ENCODE peak calls at places on chromosomes 5 and 9, in eight cellular contexts. I is HCT116; K is CD8-positive, alpha-beta memory T cell; W is aorta; D is IMR-90; T is psoas muscle; N is body of pancreas; G is cardiac muscle cell. R is an unnamed sample.

GRCh38 chr5:57805732-57806131 is 323.1 kb upstream of the ACTBL2 start:
- DNase-seq in I (no peak), K (no peak), W (no peak), D (peak; percentile 83), T (no peak), N (no peak), G (no peak), R (no peak)

GRCh38 chr9:137511758-137512463 is 38.3 kb downstream of the PNPLA7 start:
- DNase-seq in I (no peak), K (no peak), W (no peak), D (no peak), T (no peak), N (no peak), G (no peak), R (no peak)

GRCh38 chr5:10227396-10227795 is 22.3 kb downstream of the ATPSCKMT start:
- DNase-seq in I (no peak), K (no peak), W (no peak), D (peak; percentile 79), T (no peak), N (no peak), G (no peak), R (no peak)

GRCh38 chr5:109078448-109078847 is 330.8 kb downstream of the FER start:
- DNase-seq in I (no peak), K (no peak), W (no peak), D (no peak), T (no peak), N (no peak), G (no peak), R (no peak)

GRCh38 chr5:61949680-61950435 is 356.1 kb upstream of the KIF2A start:
- DNase-seq in I (no peak), K (no peak), W (no peak), D (no peak), T (no peak), N (no peak), G (no peak), R (no peak)

GRCh38 chr5:179819296-179820126 is 1.2 kb upstream of the SQSTM1 start:
- DNase-seq in I (no peak), K (no peak), W (peak; percentile 89), D (peak; percentile 77), T (peak; percentile 91), N (peak; percentile 79), G (peak; percentile 44), R (no peak)

GRCh38 chr5:179278119-179278518 is 67.1 kb downstream of the ADAMTS2 start:
- DNase-seq in I (no peak), K (no peak), W (no peak), D (peak; percentile 23), T (no peak), N (no peak), G (no peak), R (no peak)

GRCh38 chr5:1204693-1205242 is 3.4 kb downstream of the SLC6A19 start:
- DNase-seq in I (peak; percentile 6), K (no peak), W (peak; percentile 65), D (peak; percentile 38), T (no peak), N (peak; percentile 87), G (peak; percentile 59), R (no peak)

GRCh38 chr9:111622626-111623025 is 8.5 kb upstream of the DNAJC25 start:
- DNase-seq in I (no peak), K (no peak), W (no peak), D (peak; percentile 83), T (peak; percentile 49), N (peak; percentile 60), G (no peak), R (no peak)

GRCh38 chr5:1007221-1007680 is 1.4 kb upstream of the NKD2 start:
- DNase-seq in I (no peak), K (no peak), W (peak; percentile 45), D (no peak), T (no peak), N (no peak), G (no peak), R (no peak)

GRCh38 chr9:133366435-133366834 is 9.4 kb downstream of the SURF4 start:
- DNase-seq in I (no peak), K (no peak), W (no peak), D (no peak), T (no peak), N (no peak), G (no peak), R (no peak)

GRCh38 chr5:65485405-65485804 is 3.7 kb upstream of the ADAMTS6 start:
- DNase-seq in I (no peak), K (no peak), W (no peak), D (no peak), T (no peak), N (no peak), G (no peak), R (no peak)

GRCh38 chr5:134637106-134637721 is 4.6 kb upstream of the SAR1B start:
- DNase-seq in I (no peak), K (no peak), W (no peak), D (no peak), T (no peak), N (no peak), G (no peak), R (no peak)

GRCh38 chr5:77850536-77851228 is 74.5 kb upstream of the TBCA start:
- DNase-seq in I (no peak), K (no peak), W (no peak), D (no peak), T (no peak), N (no peak), G (no peak), R (no peak)

GRCh38 chr9:132753593-132753880 is 83.3 kb downstream of the GTF3C4 start:
- DNase-seq in I (no peak), K (no peak), W (peak; percentile 24), D (no peak), T (no peak), N (no peak), G (no peak), R (no peak)

GRCh38 chr5:180343846-180344327 is 9.2 kb downstream of the GFPT2 start:
- DNase-seq in I (no peak), K (no peak), W (peak; percentile 69), D (no peak), T (peak; percentile 70), N (peak; percentile 27), G (no peak), R (no peak)

GRCh38 chr5:134003957-134004625 is 684 bp downstream of the VDAC1 start:
- DNase-seq in I (no peak), K (no peak), W (peak; percentile 92), D (peak; percentile 42), T (peak; percentile 83), N (peak; percentile 52), G (peak; percentile 69), R (peak; percentile 15)

GRCh38 chr5:154059039-154059430 is 20.3 kb downstream of the MFAP3 start:
- DNase-seq in I (no peak), K (no peak), W (no peak), D (no peak), T (no peak), N (no peak), G (no peak), R (no peak)

GRCh38 chr9:71795097-71795807 is 26.9 kb upstream of the CEMIP2 start:
- DNase-seq in I (no peak), K (peak; percentile 65), W (no peak), D (no peak), T (no peak), N (no peak), G (no peak), R (no peak)

GRCh38 chr5:145245354-145245753 is 589.8 kb downstream of the PRELID2 start:
- DNase-seq in I (no peak), K (no peak), W (no peak), D (peak; percentile 11), T (no peak), N (no peak), G (peak; percentile 28), R (no peak)

GRCh38 chr5:76746677-76747076 is 30.8 kb downstream of the F2R start:
- DNase-seq in I (no peak), K (no peak), W (no peak), D (no peak), T (no peak), N (no peak), G (no peak), R (no peak)

GRCh38 chr5:76742586-76742985 is 26.7 kb downstream of the F2R start:
- DNase-seq in I (no peak), K (no peak), W (no peak), D (peak; percentile 78), T (no peak), N (no peak), G (no peak), R (no peak)

GRCh38 chr5:76744632-76745031 is 28.7 kb downstream of the F2R start:
- DNase-seq in I (no peak), K (no peak), W (no peak), D (no peak), T (no peak), N (no peak), G (no peak), R (no peak)
- H3K9me3 ChIP-seq in I (no peaks in the 10 kb centered on the region), K (no peaks in the 10 kb centered on the region), W (no peaks in the 10 kb centered on the region), D (no peaks in the 10 kb centered on the region), T (no peaks in the 10 kb centered on the region), N (no peaks in the 10 kb centered on the region), G (no peaks in the 10 kb centered on the region), R (no peaks in the 10 kb centered on the region)

DNA sequence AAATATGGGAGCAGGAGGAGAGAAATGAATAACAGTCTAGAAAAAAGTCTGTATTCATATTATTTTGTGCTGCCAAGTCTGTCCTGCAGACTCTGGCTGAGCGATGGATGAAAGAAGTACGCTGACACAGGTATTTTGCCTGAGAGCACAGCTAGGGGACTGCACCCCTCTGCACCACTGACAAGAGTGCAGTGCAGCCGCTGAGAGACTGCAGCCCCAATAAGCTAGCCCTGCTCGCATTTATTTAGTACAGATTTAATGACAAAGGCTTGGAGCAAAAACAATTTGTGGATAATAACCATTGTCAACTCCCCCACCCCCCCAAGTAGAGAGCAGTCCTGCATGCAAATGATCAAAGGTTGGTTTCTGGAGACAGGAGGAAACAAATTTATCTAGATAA is 13.3 kb upstream of the MRPS30 start:
- DNase-seq in I (no peak), K (no peak), W (no peak), D (no peak), T (no peak), N (no peak), G (no peak), R (no peak)
- H3K9me3 ChIP-seq in I (peaks cover 3% of the 10 kb centered on the region), K (peaks cover 4% of the 10 kb centered on the region), W (peaks cover 2% of the 10 kb centered on the region), D (no peaks in the 10 kb centered on the region), T (no peaks in the 10 kb centered on the region), N (peaks cover 15% of the 10 kb centered on the region), G (peaks cover 3% of the 10 kb centered on the region), R (no peaks in the 10 kb centered on the region)

DNA sequence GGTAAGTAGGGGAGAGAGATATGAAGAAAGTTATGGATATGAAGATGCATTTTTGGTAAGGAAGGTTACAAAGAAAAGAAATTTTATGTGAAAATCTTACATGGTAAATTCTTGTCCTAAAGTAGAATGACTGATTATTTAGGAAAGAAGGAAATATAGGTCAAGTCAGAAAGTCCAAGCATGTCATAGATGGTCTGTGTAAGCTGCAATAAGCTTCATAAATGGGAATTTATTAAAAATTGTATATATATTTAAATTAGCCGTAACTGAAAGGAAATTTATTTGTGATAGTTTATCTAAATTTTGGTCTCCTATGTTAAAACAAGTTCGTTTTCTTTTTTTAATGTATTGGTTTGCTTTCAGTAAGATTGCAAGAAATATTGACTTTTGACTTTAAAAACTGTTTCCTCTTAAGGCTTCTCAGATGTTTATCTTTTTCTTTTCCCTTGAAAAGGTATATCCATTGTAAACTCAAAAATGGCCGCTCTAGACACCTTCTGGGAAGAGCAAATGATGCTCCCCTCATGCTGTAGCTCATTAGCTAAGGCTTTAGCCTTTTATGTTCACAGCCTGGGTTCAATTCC is 46.8 kb upstream of the HAPLN1 start:
- DNase-seq in I (peak; percentile 19), K (no peak), W (no peak), D (no peak), T (no peak), N (no peak), G (no peak), R (no peak)
- H3K9me3 ChIP-seq in I (peaks cover 7% of the 10 kb centered on the region), K (no peaks in the 10 kb centered on the region), W (no peaks in the 10 kb centered on the region), D (peaks cover 12% of the 10 kb centered on the region), T (no peaks in the 10 kb centered on the region), N (no peaks in the 10 kb centered on the region), G (no peaks in the 10 kb centered on the region), R (no peaks in the 10 kb centered on the region)

GRCh38 chr5:165673499-165673898 is 2168.1 kb downstream of the MAT2B start:
- DNase-seq in I (no peak), K (no peak), W (no peak), D (no peak), T (no peak), N (no peak), G (no peak), R (no peak)
- H3K9me3 ChIP-seq in I (no peaks in the 10 kb centered on the region), K (no peaks in the 10 kb centered on the region), W (no peaks in the 10 kb centered on the region), D (peaks cover 7% of the 10 kb centered on the region), T (no peaks in the 10 kb centered on the region), N (no peaks in the 10 kb centered on the region), G (no peaks in the 10 kb centered on the region), R (no peaks in the 10 kb centered on the region)